ENCODE peak calls at places on chromosomes 2 and 18, in eight cellular contexts. K is spleen, N is A549, S is H54, B is IMR-90, M is esophagus squamous epithelium, H is GM12892, L is K562. R is an unnamed sample.

GRCh38 chr2:123696799-123697410 is 328.2 kb upstream of the CNTNAP5 start:
- DNase-seq in B (no peak), N (no peak), M (no peak), K (no peak), L (no peak), S (no peak), H (no peak), R (no peak)

GRCh38 chr18:47209166-47209565 is 33.0 kb upstream of the IER3IP1 start:
- DNase-seq in N (no peak), H (no peak), K (no peak), S (no peak), M (no peak), L (no peak), B (no peak), R (no peak)

GRCh38 chr2:8572712-8573233 is 109.1 kb upstream of the ID2 start:
- DNase-seq in N (no peak), B (no peak), S (no peak), M (no peak), H (no peak), K (no peak), L (no peak), R (no peak)

GRCh38 chr2:45943231-45944044 is 292.0 kb downstream of the PRKCE start:
- DNase-seq in L (no peak), M (no peak), B (no peak), S (no peak), H (no peak), K (no peak), N (no peak), R (no peak)

GRCh38 chr2:64654063-64654811 is 524 bp upstream of the SERTAD2 start:
- DNase-seq in B (peak; percentile 79), L (no peak), H (no peak), K (peak; percentile 95), N (peak; percentile 85), M (peak; percentile 45), S (peak; percentile 76), R (peak; percentile 56)

GRCh38 chr2:51846018-51846417 is 814.1 kb upstream of the NRXN1 start:
- DNase-seq in H (no peak), L (no peak), S (no peak), K (no peak), M (no peak), B (no peak), N (no peak), R (no peak)

GRCh38 chr2:217902281-217903141 is 100.3 kb downstream of the TNS1 start:
- DNase-seq in H (no peak), L (peak; percentile 38), K (peak; percentile 88), M (no peak), S (no peak), N (peak; percentile 87), B (peak; percentile 88), R (no peak)

GRCh38 chr2:46885376-46885775 is 30.2 kb downstream of the MCFD2 start:
- DNase-seq in N (no peak), L (no peak), S (no peak), K (no peak), H (no peak), B (peak; percentile 80), M (no peak), R (no peak)

GRCh38 chr2:240112914-240113690 is 23.0 kb downstream of the COPS9 start:
- DNase-seq in B (no peak), S (no peak), H (no peak), M (no peak), K (no peak), L (no peak), N (no peak), R (no peak)

DNA sequence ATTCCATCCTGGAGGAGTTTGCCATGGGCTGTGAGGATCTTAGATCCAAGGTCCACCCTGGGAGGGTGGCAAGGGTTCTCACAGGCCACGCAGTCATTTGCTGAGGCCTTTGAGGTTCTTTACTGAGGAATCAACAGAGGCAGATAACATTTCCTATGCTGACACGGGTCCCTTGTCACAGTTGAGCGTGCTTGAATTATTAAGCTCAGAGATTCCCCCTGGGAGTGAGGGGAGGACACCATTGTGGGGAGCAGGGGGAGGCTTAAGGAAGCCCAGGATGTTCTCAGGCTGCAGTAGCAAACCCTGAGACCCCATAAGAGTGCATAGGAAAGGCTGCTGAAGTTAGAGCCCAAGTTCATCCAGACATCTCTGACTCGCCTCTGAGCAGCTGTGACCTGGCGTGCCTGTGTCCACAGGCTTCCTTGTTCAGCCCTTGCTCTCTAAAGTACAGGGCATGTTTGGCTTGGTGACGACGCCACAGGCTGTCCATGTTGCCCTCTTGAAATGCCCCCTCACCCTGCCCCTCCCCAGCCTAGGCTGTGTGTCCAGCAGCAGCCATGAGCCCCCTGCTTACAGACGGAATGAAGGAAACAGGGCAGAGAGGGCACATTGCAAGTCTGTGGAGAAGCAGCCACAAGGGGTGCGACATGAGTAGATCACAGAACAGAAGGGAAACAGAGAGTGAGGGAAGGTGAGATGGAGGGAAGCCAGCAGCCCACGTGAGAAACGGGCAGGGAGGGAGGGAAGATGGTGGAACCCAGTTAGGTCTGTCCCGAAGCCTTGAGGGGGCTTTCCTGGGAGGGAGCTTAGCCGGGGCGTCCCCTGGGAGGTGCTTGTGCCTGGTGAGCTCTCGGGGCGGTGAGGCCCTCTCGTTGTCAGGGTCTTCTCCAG is 34.0 kb downstream of the NAPG start:
- DNase-seq in H (peak; percentile 25), M (no peak), N (no peak), K (no peak), B (peak; percentile 28), L (no peak), S (no peak), R (peak; percentile 26)
- TF ChIP-seq POLR2A in H (no peak), M (no peak), N (no peak), K (no peak), B (no peak), L (no peak), S (no peak), R (no peak)

GRCh38 chr18:710418-711300 is 1.8 kb downstream of the ENOSF1 start:
- DNase-seq in N (no peak), H (no peak), B (no peak), M (no peak), L (no peak), S (no peak), K (no peak), R (no peak)

GRCh38 chr18:711693-712400 is 583 bp downstream of the ENOSF1 start:
- DNase-seq in K (peak; percentile 85), M (no peak), S (peak; percentile 41), B (peak; percentile 88), N (peak; percentile 79), H (peak; percentile 30), L (peak; percentile 64), R (peak; percentile 40)

GRCh38 chr18:711330-711692 is 1.1 kb downstream of the ENOSF1 start:
- DNase-seq in K (no peak), M (no peak), S (no peak), H (no peak), L (peak; percentile 52), N (peak; percentile 12), B (no peak), R (no peak)

GRCh38 chr18:713135-713490 is 683 bp upstream of the ENOSF1 start:
- DNase-seq in S (no peak), H (no peak), B (no peak), N (no peak), M (no peak), K (peak; percentile 75), L (no peak), R (no peak)

DNA sequence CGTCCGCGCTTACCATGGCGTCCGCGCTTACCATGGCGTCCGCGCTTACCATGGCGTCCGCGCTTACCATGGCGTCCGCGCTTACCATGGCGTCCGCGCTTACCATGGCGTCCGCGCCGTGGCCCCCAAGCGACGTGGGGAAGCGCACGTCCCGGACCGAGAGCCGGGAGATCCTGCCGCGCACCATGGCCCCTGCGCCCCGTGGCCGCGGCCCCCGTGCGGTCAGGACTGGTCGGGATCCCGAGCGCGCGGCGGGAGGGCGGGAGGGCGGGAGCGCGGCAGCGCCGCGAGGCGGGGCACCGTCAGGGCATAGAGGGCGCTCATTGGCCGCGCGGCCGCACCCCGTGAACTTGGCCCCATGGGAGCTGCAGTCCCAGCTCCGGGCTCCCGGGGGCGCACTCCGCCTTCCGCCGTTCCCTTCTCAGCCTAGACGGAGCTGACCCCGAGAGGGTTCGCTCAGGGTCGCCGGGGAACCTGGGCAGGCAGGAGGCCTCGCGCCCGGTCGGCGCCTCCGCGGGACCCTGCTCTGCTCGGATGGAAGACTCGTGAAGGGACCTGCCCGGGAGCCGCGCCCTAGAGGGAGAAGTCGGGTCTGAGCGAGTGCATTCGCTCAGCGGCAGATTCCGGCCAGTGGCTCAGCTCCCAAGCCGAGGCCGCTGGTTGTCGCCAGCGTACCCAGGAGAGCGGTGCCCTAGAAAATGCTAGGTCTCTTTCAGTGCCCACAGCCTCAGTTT is at the start of gene ENOSF1:
- DNase-seq in L (peak; percentile 93), M (no peak), N (peak; percentile 92), H (peak; percentile 86), S (peak; percentile 88), B (peak; percentile 58), K (peak; percentile 95), R (peak; percentile 89)
- TF ChIP-seq POLR2A in L (peak; percentile 43), M (peak; percentile 47), N (peak; percentile 44), H (peak; percentile 39), S (peak; percentile 37), B (no peak), K (no peak), R (no peak)

GRCh38 chr18:55323051-55323994 is 264.7 kb downstream of the TCF4 start:
- DNase-seq in H (no peak), B (peak; percentile 31), M (no peak), N (no peak), S (no peak), L (no peak), K (no peak), R (no peak)

GRCh38 chr18:55321268-55322175 is 266.5 kb downstream of the TCF4 start:
- DNase-seq in S (no peak), H (no peak), M (peak; percentile 29), N (peak; percentile 68), L (no peak), B (peak; percentile 89), K (peak; percentile 95), R (no peak)

GRCh38 chr18:55320399-55321255 is 267.4 kb downstream of the TCF4 start:
- DNase-seq in B (peak; percentile 48), S (no peak), L (no peak), H (no peak), K (no peak), M (no peak), N (no peak), R (no peak)

GRCh38 chr18:55324166-55324565 is 263.8 kb downstream of the TCF4 start:
- DNase-seq in B (no peak), S (no peak), M (no peak), H (no peak), K (no peak), L (no peak), N (no peak), R (no peak)

DNA sequence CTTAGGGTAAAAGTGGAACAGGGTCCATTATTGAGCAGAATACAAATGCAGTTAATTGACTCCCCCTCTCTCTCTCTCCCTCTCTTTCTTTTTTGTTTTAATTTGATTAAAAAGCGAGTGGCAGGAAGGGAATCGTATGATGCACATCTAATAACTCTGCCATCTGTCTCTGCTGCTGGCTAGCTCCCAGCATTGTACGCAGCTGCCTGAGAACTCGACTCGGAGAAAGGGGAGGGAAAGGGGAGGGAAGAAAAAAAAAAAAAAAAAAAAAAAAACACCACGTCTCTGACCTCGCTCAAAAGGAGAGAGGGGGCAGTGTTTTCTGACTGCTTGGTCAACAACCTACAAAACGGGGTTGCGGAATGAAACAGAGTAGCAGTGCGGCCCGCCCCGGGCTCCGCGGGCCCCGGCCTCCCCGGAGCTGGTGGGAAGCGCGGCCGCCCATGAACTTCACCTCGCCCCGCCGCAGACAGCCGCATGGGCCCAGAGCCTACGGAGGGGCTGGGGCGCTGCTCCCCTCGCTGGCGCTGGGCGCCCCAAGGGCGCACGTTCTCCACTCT is 265.7 kb downstream of the TCF4 start:
- DNase-seq in M (no peak), N (peak; percentile 42), L (no peak), S (no peak), B (peak; percentile 96), H (peak; percentile 16), K (peak; percentile 93), R (no peak)
- TF ChIP-seq POLR2A in M (peak; percentile 70), N (no peak), L (no peak), S (no peak), B (peak; percentile 21), H (peak; percentile 84), K (no peak), R (peak; percentile 72)

GRCh38 chr2:105428387-105429018 is 29.7 kb upstream of the FHL2 start:
- DNase-seq in S (no peak), H (no peak), K (no peak), B (no peak), L (no peak), M (no peak), N (no peak), R (no peak)
- TF ChIP-seq POLR2A in S (no peak), H (no peak), K (no peak), B (no peak), L (no peak), M (no peak), N (no peak), R (no peak)

R was measured in GM12891.